ENCODE peak calls at places on chromosomes 16 and 17, in four cellular contexts. Q is activated T-helper 1 cell treated with anti-CD3 and anti-CD28 coated beads, Interleukin-2, amount 50 U/mL, for 16 hours; S is stimulated activated naive B cell treated with anti-CD40 and anti-IgM and Interleukin-4, amounts not matched to agents 10 μg/mL and 1 μg/mL and 100 μg/mL, for 72 hours; T is AG08395. D is an unnamed sample.
A peak's percentile ranks its signal among the peaks of the same experiment; 100 is the strongest.

GRCh38 chr16:86609661-86610060 is 31.3 kb downstream of the FOXL1 start:
- DNase-seq in Q (no peak), S (no peak), T (no peak), D (no peak)

GRCh38 chr17:57234252-57235092 is 21.9 kb upstream of the MSI2 start:
- DNase-seq in Q (no peak), S (no peak), T (no peak), D (no peak)

GRCh38 chr17:45293413-45294211 is 23.2 kb downstream of the MAP3K14 start:
- DNase-seq in Q (no peak), S (no peak), T (peak; percentile 89), D (peak; percentile 82)

GRCh38 chr17:41133880-41134735 is 6.2 kb downstream of the KRTAP4-6 start:
- DNase-seq in Q (no peak), S (no peak), T (no peak), D (no peak)

GRCh38 chr17:16491131-16491702 is 776 bp downstream of the LRRC75A start:
- DNase-seq in Q (no peak), S (peak; percentile 5), T (no peak), D (no peak)

GRCh38 chr16:83774066-83774465 is 33.7 kb upstream of the HSBP1 start:
- DNase-seq in Q (no peak), S (no peak), T (no peak), D (no peak)

GRCh38 chr16:68287276-68288251 is 23.2 kb downstream of the SLC7A6OS start:
- DNase-seq in Q (no peak), S (no peak), T (peak; percentile 95), D (peak; percentile 88)

GRCh38 chr16:17368951-17369350 is 101.8 kb downstream of the XYLT1 start:
- DNase-seq in Q (no peak), S (no peak), T (no peak), D (no peak)

GRCh38 chr17:28133562-28133970 is 91.1 kb downstream of the NLK start:
- DNase-seq in Q (no peak), S (no peak), T (peak; percentile 47), D (peak; percentile 39)

GRCh38 chr16:30581462-30581861 is 4.0 kb downstream of the ZNF785 start:
- DNase-seq in Q (no peak), S (no peak), T (no peak), D (no peak)

GRCh38 chr16:17578921-17579876 is 108.4 kb upstream of the XYLT1 start:
- DNase-seq in Q (peak; percentile 6), S (peak; percentile 46), T (peak; percentile 87), D (peak; percentile 52)

GRCh38 chr16:75471723-75472634 is 7.5 kb upstream of the TMEM170A start:
- DNase-seq in Q (no peak), S (no peak), T (peak; percentile 89), D (no peak)

GRCh38 chr16:84888450-84888849 is 68.7 kb downstream of the CRISPLD2 start:
- DNase-seq in Q (no peak), S (no peak), T (no peak), D (no peak)

GRCh38 chr17:27247071-27247957 is 46.6 kb upstream of the WSB1 start:
- DNase-seq in Q (no peak), S (no peak), T (peak; percentile 15), D (no peak)

GRCh38 chr17:49260011-49260921 is 29.7 kb upstream of the PHOSPHO1 start:
- DNase-seq in Q (peak; percentile 7), S (peak; percentile 33), T (peak; percentile 86), D (peak; percentile 53)

GRCh38 chr17:79779661-79780365 is 1.9 kb downstream of the CBX2 start:
- DNase-seq in Q (no peak), S (no peak), T (no peak), D (no peak)

GRCh38 chr16:74769791-74770190 is 4.8 kb downstream of the FA2H start:
- DNase-seq in Q (no peak), S (no peak), T (no peak), D (no peak)

GRCh38 chr17:65407017-65407416 is 154.4 kb downstream of the AXIN2 start:
- DNase-seq in Q (no peak), S (no peak), T (peak; percentile 45), D (no peak)

GRCh38 chr16:46844771-46845170 is 13.8 kb upstream of the C16orf87 start:
- DNase-seq in Q (no peak), S (no peak), T (no peak), D (no peak)

GRCh38 chr16:54165174-54165911 is 121.2 kb downstream of the IRX3 start:
- DNase-seq in Q (no peak), S (no peak), T (no peak), D (no peak)

GRCh38 chr16:57422026-57422944 is 17.7 kb downstream of the CCL17 start:
- DNase-seq in Q (no peak), S (no peak), T (peak; percentile 51), D (no peak)

GRCh38 chr17:32510466-32510865 is 23.7 kb downstream of the CDK5R1 start:
- DNase-seq in Q (no peak), S (no peak), T (no peak), D (no peak)